ENCODE peak calls at places on chromosomes 12 and 14, in ten cellular contexts. V is psoas muscle; H is brain microvascular endothelial cell; P is upper lobe of right lung; K is CD4-positive, CD25-positive, alpha-beta regulatory T cell; B is hepatocyte; G is heart left ventricle; D is naive thymus-derived CD4-positive, alpha-beta T cell; S is body of pancreas; Q is astrocyte. N is an unnamed sample. For H3K27me3, the result is how much of the 10 kb centered on the place peaks cover.

GRCh38 chr12:53423597-53423996 is at the start of gene AMHR2:
- DNase-seq in S (no peak), V (no peak), H (no peak), Q (no peak), G (no peak), K (no peak), D (no peak), P (no peak), B (no peak), N (no peak)

GRCh38 chr14:86217523-86217922 is 687.6 kb downstream of the FLRT2 start:
- DNase-seq in S (no peak), H (no peak), K (no peak), D (no peak), G (no peak), P (no peak), Q (no peak), B (no peak), V (no peak), N (no peak)

GRCh38 chr12:54125950-54126695 is 62.7 kb downstream of the SMUG1 start:
- DNase-seq in G (no peak), Q (no peak), B (no peak), P (no peak), H (no peak), V (peak), K (no peak), D (no peak), S (peak), N (no peak)

GRCh38 chr12:123485756-123486155 is 27.8 kb downstream of the SNRNP35 start:
- DNase-seq in G (no peak), Q (no peak), H (no peak), P (no peak), D (no peak), K (no peak), S (no peak), V (no peak), B (no peak), N (no peak)

GRCh38 chr14:23793532-23793931 is 157.4 kb downstream of the DHRS2 start:
- DNase-seq in S (peak), Q (no peak), D (no peak), V (no peak), G (no peak), K (no peak), B (no peak), P (no peak), H (no peak), N (no peak)

GRCh38 chr14:71319646-71320045 is 412.4 kb downstream of the PCNX1 start:
- DNase-seq in H (peak), B (peak), P (no peak), V (no peak), G (no peak), D (no peak), S (peak), Q (no peak), K (no peak), N (no peak)

GRCh38 chr12:3713483-3713882 is 39.4 kb downstream of the CRACR2A start:
- DNase-seq in V (no peak), K (no peak), D (no peak), G (no peak), P (no peak), H (no peak), B (no peak), Q (no peak), S (no peak), N (no peak)

GRCh38 chr12:26651566-26652188 is 181.3 kb downstream of the ITPR2 start:
- DNase-seq in K (peak), B (peak), Q (peak), G (peak), V (no peak), S (peak), P (no peak), H (peak), D (no peak), N (no peak)

GRCh38 chr12:121352053-121353018 is at the start of gene ANAPC5:
- DNase-seq in H (peak), D (peak), G (peak), K (peak), S (peak), B (peak), P (peak), Q (peak), V (peak), N (peak)

GRCh38 chr12:46534442-46534841 is 161.9 kb upstream of the SLC38A2 start:
- DNase-seq in Q (no peak), G (no peak), H (no peak), P (no peak), K (no peak), D (no peak), S (no peak), V (no peak), B (no peak), N (no peak)

GRCh38 chr14:97380539-97380941 is 583.4 kb downstream of the VRK1 start:
- DNase-seq in H (no peak), P (no peak), V (no peak), D (no peak), B (peak), Q (no peak), G (no peak), K (no peak), S (no peak), N (no peak)

GRCh38 chr12:111327474-111327873 is 41.4 kb downstream of the PHETA1 start:
- DNase-seq in B (no peak), V (no peak), Q (no peak), G (no peak), D (no peak), S (no peak), P (no peak), H (no peak), K (no peak), N (no peak)

GRCh38 chr14:62654641-62655040 is 390.6 kb downstream of the KCNH5 start:
- DNase-seq in V (no peak), B (peak), G (no peak), D (no peak), S (no peak), K (no peak), H (no peak), Q (peak), P (no peak), N (no peak)

GRCh38 chr12:109877504-109878246 is 2.7 kb downstream of the GLTP start:
- DNase-seq in H (no peak), K (no peak), B (no peak), G (no peak), D (no peak), Q (no peak), V (no peak), S (no peak), P (no peak), N (no peak)

GRCh38 chr12:13343380-13343779 is 146.9 kb downstream of the EMP1 start:
- DNase-seq in V (no peak), Q (peak), G (no peak), P (no peak), D (no peak), K (no peak), S (no peak), B (no peak), H (no peak), N (no peak)

GRCh38 chr12:6069452-6070093 is 54.9 kb downstream of the VWF start:
- DNase-seq in S (peak), P (no peak), D (no peak), G (no peak), V (peak), B (no peak), Q (peak), H (peak), K (no peak), N (no peak)

GRCh38 chr12:6774557-6775062 is 2.3 kb downstream of the LAG3 start:
- DNase-seq in V (no peak), Q (no peak), G (no peak), H (no peak), K (no peak), S (no peak), B (no peak), D (no peak), P (no peak), N (peak)

DNA sequence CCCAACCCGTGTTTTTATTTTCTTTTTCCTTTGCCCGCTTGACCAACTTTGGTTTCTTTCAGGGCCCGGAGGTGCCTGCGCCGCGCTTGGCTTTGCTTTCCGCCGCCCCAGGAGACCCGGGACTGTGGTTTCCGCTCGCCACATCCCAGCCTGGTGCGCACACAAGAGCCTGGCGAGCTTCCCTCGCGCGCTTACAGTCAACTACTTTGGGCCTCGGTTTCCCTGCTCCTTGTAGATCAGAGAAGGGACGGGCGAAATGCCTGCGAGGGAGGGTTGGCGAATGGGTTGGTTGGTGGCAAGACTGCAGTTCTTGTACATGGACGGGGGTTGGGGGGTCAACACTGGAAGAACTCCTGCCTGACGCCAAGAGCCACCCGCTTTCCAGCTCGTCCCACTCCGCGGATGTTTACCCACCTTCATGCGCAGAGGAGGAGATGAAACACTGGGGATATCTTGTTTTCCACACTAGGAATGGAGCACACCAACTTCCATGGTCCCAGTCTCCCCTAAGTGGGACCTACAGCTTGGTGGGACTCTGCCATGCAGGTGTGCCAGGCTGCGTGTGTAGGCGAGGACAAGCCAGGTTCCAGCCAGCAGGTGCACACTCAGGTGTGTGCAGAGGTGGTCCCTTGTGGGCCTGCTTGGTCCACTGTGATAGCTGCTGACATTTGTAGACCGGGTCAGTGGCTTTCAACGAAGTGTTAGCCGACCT is 16.6 kb upstream of the TBX3 start:
- DNase-seq in S (no peak), V (no peak), Q (no peak), B (no peak), D (no peak), P (no peak), G (no peak), K (no peak), H (no peak), N (no peak)
- H3K27me3 ChIP-seq in S (under half), V (under half), Q (half or more), B (under half), D (under half), P (half or more), G (half or more), K (under half), H (half or more), N (under half)

DNA sequence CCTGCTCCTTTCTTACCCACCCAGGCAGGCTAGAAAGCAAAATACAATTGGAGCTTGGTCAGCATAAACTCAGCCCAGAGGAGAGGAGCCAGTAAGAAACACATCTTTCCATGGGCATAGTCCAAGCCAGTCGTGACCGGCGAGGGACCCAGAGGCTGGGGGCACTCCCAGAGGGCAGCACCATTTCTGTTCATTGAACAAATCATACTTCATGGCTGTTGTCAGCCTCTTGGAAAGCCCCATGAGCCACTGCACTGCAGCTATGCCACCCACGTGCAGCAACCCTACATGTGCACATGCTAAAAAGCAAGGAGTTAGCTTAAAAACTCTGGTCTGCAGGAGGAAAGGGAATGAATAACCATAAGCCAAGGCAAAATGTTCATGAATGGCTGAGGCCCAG is 90.0 kb upstream of the CDKN3 start:
- DNase-seq in K (no peak), D (no peak), H (no peak), P (no peak), Q (no peak), V (no peak), G (no peak), S (no peak), B (no peak), N (no peak)
- H3K27ac ChIP-seq in K (no peak), D (no peak), H (no peak), P (no peak), Q (no peak), V (no peak), G (no peak), S (no peak), B (no peak), N (no peak)

GRCh38 chr12:47930634-47931033 is 25.8 kb upstream of the VDR start:
- DNase-seq in G (no peak), S (no peak), V (no peak), Q (no peak), K (no peak), H (no peak), D (no peak), B (no peak), P (no peak), N (no peak)

GRCh38 chr12:47927346-47927745 is 22.6 kb upstream of the VDR start:
- DNase-seq in Q (no peak), S (no peak), H (no peak), P (no peak), K (no peak), G (no peak), V (no peak), B (no peak), D (no peak), N (no peak)

GRCh38 chr12:47935196-47935595 is 28.2 kb upstream of the TMEM106C start:
- DNase-seq in D (no peak), B (peak), G (peak), P (no peak), H (peak), V (peak), Q (peak), K (no peak), S (peak), N (no peak)

DNA sequence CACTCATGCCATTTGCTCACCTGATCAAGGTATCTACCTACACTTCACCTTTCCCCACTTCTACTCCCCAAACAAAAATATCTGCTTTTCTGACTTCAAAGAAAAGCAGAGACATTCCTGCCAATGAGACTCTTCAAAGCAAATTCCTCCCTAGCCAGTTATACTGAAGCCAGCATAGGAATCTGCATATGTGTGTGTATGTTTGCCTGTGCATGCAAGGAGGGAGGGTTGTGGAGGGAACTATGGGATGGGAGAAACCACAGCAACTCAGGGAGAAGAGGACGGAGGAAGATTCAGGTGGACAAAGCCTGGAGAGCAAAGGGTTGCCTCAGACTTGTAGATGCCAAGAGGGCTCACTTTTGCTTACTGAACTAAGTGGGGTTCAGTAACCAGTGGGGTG is 26.4 kb upstream of the VDR start:
- DNase-seq in P (no peak), D (no peak), K (no peak), V (no peak), S (no peak), Q (no peak), B (no peak), G (no peak), H (no peak), N (no peak)
- H3K27me3 ChIP-seq in P (under half), D (under half), K (under half), V (under half), S (under half), Q (under half), B (under half), G (under half), H (under half), N (under half)

GRCh38 chr12:52191841-52192791 is at the start of gene KRT80:
- DNase-seq in H (peak), P (peak), S (peak), D (no peak), G (peak), B (peak), K (no peak), Q (peak), V (peak), N (peak)

GRCh38 chr12:52193991-52194390 is 2.2 kb upstream of the KRT80 start:
- DNase-seq in G (no peak), H (no peak), K (no peak), D (no peak), S (no peak), P (no peak), B (peak), V (no peak), Q (no peak), N (no peak)

GRCh38 chr12:52188658-52189057 is 3.2 kb downstream of the KRT80 start:
- DNase-seq in G (no peak), S (no peak), B (no peak), Q (no peak), V (no peak), H (no peak), P (no peak), D (no peak), K (no peak), N (no peak)

GRCh38 chr12:52189376-52190174 is 2.2 kb downstream of the KRT80 start:
- DNase-seq in D (no peak), B (no peak), P (no peak), H (no peak), Q (peak), V (no peak), S (no peak), G (no peak), K (no peak), N (no peak)

GRCh38 chr12:52190860-52191729 is 719 bp downstream of the KRT80 start:
- DNase-seq in V (no peak), K (no peak), S (peak), P (no peak), G (no peak), B (no peak), H (no peak), Q (no peak), D (no peak), N (no peak)
- H3K27ac ChIP-seq in V (no peak), K (no peak), S (peak), P (peak), G (peak), B (peak), H (no peak), Q (peak), D (no peak), N (no peak)

GRCh38 chr14:92651793-92652382 is 96.5 kb downstream of the LGMN start:
- DNase-seq in P (peak), Q (no peak), S (peak), D (peak), G (peak), B (no peak), H (no peak), V (peak), K (peak), N (peak)

GRCh38 chr14:92649066-92649465 is 99.4 kb downstream of the LGMN start:
- DNase-seq in K (no peak), S (no peak), Q (no peak), B (no peak), D (no peak), P (no peak), H (no peak), V (no peak), G (no peak), N (no peak)

GRCh38 chr14:92651106-92651792 is 97.2 kb downstream of the LGMN start:
- DNase-seq in K (peak), H (no peak), G (peak), V (peak), Q (no peak), B (no peak), S (peak), P (peak), D (peak), N (no peak)

GRCh38 chr14:92650581-92651105 is 97.8 kb downstream of the LGMN start:
- DNase-seq in D (no peak), H (no peak), K (no peak), G (no peak), P (no peak), B (no peak), Q (no peak), V (no peak), S (no peak), N (no peak)

DNA sequence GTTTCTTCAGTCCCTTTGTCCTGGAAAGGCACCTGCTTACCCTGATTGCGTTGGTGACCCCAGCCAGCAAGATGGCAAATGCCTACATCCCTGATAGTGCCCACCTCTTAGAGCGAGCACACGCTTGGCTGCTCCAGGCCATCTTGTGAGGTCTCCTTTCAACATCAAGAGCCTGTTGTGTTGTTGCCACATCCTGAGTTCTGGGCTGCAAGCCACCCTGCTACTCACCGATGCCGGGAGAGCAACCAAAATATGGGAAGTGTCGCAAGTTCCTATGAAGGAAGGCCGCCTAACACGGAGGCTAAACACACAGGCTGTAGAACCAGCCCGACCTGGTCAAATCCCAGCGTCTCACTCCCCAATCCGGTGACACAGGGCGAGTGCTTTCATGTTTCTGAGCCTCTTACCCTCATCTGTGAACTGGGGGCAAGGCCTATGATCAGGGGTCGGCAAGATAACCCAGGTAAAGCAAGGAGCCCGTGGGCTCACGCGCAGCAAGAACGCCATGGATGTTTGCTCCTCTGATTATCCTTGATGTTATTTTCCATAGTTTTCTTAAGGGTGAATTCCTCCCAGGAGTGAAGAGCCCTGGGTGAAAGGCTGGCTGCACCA is 98.4 kb downstream of the LGMN start:
- DNase-seq in G (peak), P (peak), H (no peak), V (peak), B (no peak), Q (peak), S (peak), K (no peak), D (no peak), N (peak)
- H3K27me3 ChIP-seq in G (under half), P (under half), H (under half), V (under half), B (under half), Q (under half), S (under half), K (under half), D (under half), N (under half)

GRCh38 chr12:42507589-42507988 is 82.0 kb downstream of the PRICKLE1 start:
- DNase-seq in V (no peak), Q (no peak), S (no peak), D (no peak), G (no peak), P (no peak), B (no peak), K (no peak), H (no peak), N (no peak)

GRCh38 chr12:42510823-42511222 is 78.7 kb downstream of the PRICKLE1 start:
- DNase-seq in V (no peak), B (no peak), K (no peak), D (no peak), S (no peak), Q (no peak), H (no peak), P (no peak), G (no peak), N (no peak)

GRCh38 chr12:42511656-42512055 is 77.9 kb downstream of the PRICKLE1 start:
- DNase-seq in D (no peak), V (no peak), P (no peak), S (no peak), Q (no peak), G (no peak), K (no peak), H (no peak), B (no peak), N (no peak)

GRCh38 chr12:42507031-42507430 is 82.5 kb downstream of the PRICKLE1 start:
- DNase-seq in V (no peak), G (no peak), D (no peak), Q (no peak), K (no peak), B (no peak), H (no peak), P (no peak), S (no peak), N (no peak)

GRCh38 chr12:42508913-42509312 is 80.6 kb downstream of the PRICKLE1 start:
- DNase-seq in K (no peak), S (no peak), B (peak), H (no peak), G (no peak), P (no peak), V (no peak), D (no peak), Q (no peak), N (no peak)
- H3K27ac ChIP-seq in K (no peak), S (no peak), B (peak), H (no peak), G (peak), P (no peak), V (no peak), D (no peak), Q (no peak), N (no peak)

DNA sequence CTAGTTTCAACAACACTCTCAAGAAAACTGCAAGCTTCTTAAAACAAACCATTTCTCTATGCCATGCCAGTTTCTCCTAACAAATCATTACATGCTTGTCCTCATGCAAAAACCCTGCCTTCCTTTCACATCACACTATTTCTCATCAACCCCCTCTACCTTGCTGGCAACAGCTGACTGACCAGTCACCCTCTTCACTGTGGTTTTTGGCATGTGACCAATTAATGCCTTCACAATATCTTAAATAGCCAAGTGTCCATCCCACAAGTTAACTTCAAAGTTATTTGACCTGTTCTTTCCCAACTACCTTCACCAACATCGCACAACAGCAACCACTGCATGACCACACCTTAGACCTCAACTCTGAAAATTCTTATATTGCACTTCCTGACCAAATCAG is 159.6 kb downstream of the CEP128 start:
- DNase-seq in B (no peak), Q (peak), H (no peak), D (no peak), G (no peak), P (no peak), V (no peak), K (no peak), S (no peak), N (no peak)
- H3K27me3 ChIP-seq in B (under half), Q (under half), H (under half), D (under half), G (under half), P (under half), V (under half), K (under half), S (under half), N (under half)